ENCODE peak calls at places on chromosome 6, in five cellular contexts. H is PC-3, F is neural crest cell, K is left lung, J is astrocyte of the cerebellum. B is an unnamed sample.

GRCh38 chr6:5728726-5729434 is 277.8 kb downstream of the NRN1 start:
- DNase-seq in H (peak), F (no peak), K (peak), J (no peak), B (no peak)

GRCh38 chr6:2938632-2939083 is 32.7 kb downstream of the SERPINB6 start:
- DNase-seq in H (peak), F (no peak), K (no peak), J (no peak), B (no peak)

GRCh38 chr6:147508073-147508870 is at the start of gene SAMD5:
- DNase-seq in H (peak), F (peak), K (peak), J (no peak), B (peak)

GRCh38 chr6:108359901-108360882 is 65.3 kb downstream of the AFG1L start:
- DNase-seq in H (no peak), F (no peak), K (no peak), J (no peak), B (no peak)

GRCh38 chr6:158803733-158804143 is 15.4 kb downstream of the EZR start:
- DNase-seq in H (peak), F (no peak), K (no peak), J (no peak), B (peak)

GRCh38 chr6:155850408-155850841 is 394.8 kb upstream of the NOX3 start:
- DNase-seq in H (peak), F (no peak), K (no peak), J (no peak), B (no peak)

GRCh38 chr6:139030539-139030938 is 2.0 kb downstream of the ABRACL start:
- DNase-seq in H (no peak), F (no peak), K (no peak), J (no peak), B (peak)

GRCh38 chr6:137848672-137849071 is 18.4 kb upstream of the TNFAIP3 start:
- DNase-seq in H (no peak), F (no peak), K (no peak), J (no peak), B (no peak)

GRCh38 chr6:127924440-127924839 is 23.6 kb upstream of the THEMIS start:
- DNase-seq in H (no peak), F (no peak), K (no peak), J (peak), B (no peak)

GRCh38 chr6:31899882-31900722 is 1.8 kb downstream of the ZBTB12 start:
- DNase-seq in H (no peak), F (no peak), K (no peak), J (no peak), B (peak)

GRCh38 chr6:87407531-87407895 is 259 bp upstream of the CFAP206 start:
- DNase-seq in H (peak), F (no peak), K (no peak), J (no peak), B (no peak)

GRCh38 chr6:134636221-134636830 is 313.6 kb downstream of the ALDH8A1 start:
- DNase-seq in H (no peak), F (no peak), K (no peak), J (no peak), B (peak)

GRCh38 chr6:47663462-47664216 is 34.7 kb upstream of the ADGRF4 start:
- DNase-seq in H (peak), F (no peak), K (no peak), J (no peak), B (no peak)

GRCh38 chr6:129679250-129679649 is 30.7 kb downstream of the ARHGAP18 start:
- DNase-seq in H (peak), F (no peak), K (no peak), J (no peak), B (no peak)

GRCh38 chr6:7413151-7413823 is 23.7 kb downstream of the RIOK1 start:
- DNase-seq in H (no peak), F (no peak), K (no peak), J (no peak), B (no peak)

GRCh38 chr6:78300885-78301284 is 566.5 kb upstream of the IRAK1BP1 start:
- DNase-seq in H (peak), F (no peak), K (no peak), J (no peak), B (no peak)

GRCh38 chr6:157269261-157269794 is 54.0 kb downstream of the TMEM242 start:
- DNase-seq in H (no peak), F (no peak), K (peak), J (peak), B (no peak)

GRCh38 chr6:168641455-168641854 is 200.5 kb downstream of the SMOC2 start:
- DNase-seq in H (no peak), F (no peak), K (no peak), J (no peak), B (no peak)

GRCh38 chr6:133681880-133682279 is 207.0 kb upstream of the TCF21 start:
- DNase-seq in H (no peak), F (no peak), K (no peak), J (no peak), B (no peak)

GRCh38 chr6:99019341-99019740 is 71.6 kb upstream of the FBXL4 start:
- DNase-seq in H (peak), F (no peak), K (no peak), J (no peak), B (no peak)

GRCh38 chr6:84768442-84769174 is 4.2 kb upstream of the TBX18 start:
- DNase-seq in H (no peak), F (peak), K (no peak), J (no peak), B (no peak)

GRCh38 chr6:133466666-133467065 is 225.5 kb downstream of the EYA4 start:
- DNase-seq in H (no peak), F (no peak), K (no peak), J (peak), B (no peak)

GRCh38 chr6:165184192-165184979 is 125.0 kb downstream of the C6orf118 start:
- DNase-seq in H (no peak), F (no peak), K (no peak), J (no peak), B (no peak)

GRCh38 chr6:157221049-157221816 is 102.1 kb downstream of the TMEM242 start:
- DNase-seq in H (peak), F (peak), K (peak), J (no peak), B (peak)

GRCh38 chr6:152993431-152993830 is 9.1 kb downstream of the MTRF1L start:
- DNase-seq in H (no peak), F (no peak), K (no peak), J (no peak), B (no peak)
- TF ChIP-seq CTCF in H (peak), F (peak), K (no peak), J (peak), B (no peak)

GRCh38 chr6:113122060-113122459 is 735.1 kb upstream of the MARCKS start:
- DNase-seq in H (peak), F (no peak), K (no peak), J (peak), B (no peak)
- TF ChIP-seq CTCF in H (peak), F (peak), K (no peak), J (peak), B (no peak)

GRCh38 chr6:16019462-16019861 is 109.4 kb upstream of the MYLIP start:
- DNase-seq in H (no peak), F (no peak), K (no peak), J (no peak), B (no peak)

GRCh38 chr6:16018626-16019025 is 110.3 kb upstream of the MYLIP start:
- DNase-seq in H (no peak), F (no peak), K (no peak), J (no peak), B (no peak)

DNA sequence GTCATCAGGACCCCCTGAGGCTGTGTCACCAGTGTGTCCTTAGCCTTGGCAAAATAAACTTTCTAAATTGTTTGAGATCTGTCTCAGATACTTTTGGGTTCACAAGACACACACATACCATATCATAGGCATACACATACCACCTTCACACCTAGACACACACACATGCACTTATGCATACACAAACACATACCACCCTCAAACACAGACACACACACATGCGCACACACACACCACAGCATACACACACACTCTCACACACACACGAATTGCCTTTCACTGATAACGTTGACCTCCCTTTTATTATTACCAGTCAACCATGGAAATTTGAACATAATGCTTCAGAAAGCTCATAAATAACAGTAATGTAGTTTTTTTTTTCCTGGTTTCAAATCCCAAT is 108.6 kb upstream of the MYLIP start:
- DNase-seq in H (no peak), F (no peak), K (no peak), J (no peak), B (no peak)
- TF ChIP-seq CTCF in H (no peak), F (no peak), K (no peak), J (no peak), B (no peak)

GRCh38 chr6:120282005-120282404 is 932.4 kb upstream of the MAN1A1 start:
- DNase-seq in H (no peak), F (no peak), K (no peak), J (no peak), B (no peak)

GRCh38 chr6:120274547-120274946 is 925.0 kb upstream of the MAN1A1 start:
- DNase-seq in H (no peak), F (no peak), K (no peak), J (no peak), B (no peak)

GRCh38 chr6:120279706-120280105 is 930.1 kb upstream of the MAN1A1 start:
- DNase-seq in H (no peak), F (no peak), K (no peak), J (no peak), B (no peak)
- TF ChIP-seq CTCF in H (no peak), F (no peak), K (no peak), J (no peak), B (no peak)

DNA sequence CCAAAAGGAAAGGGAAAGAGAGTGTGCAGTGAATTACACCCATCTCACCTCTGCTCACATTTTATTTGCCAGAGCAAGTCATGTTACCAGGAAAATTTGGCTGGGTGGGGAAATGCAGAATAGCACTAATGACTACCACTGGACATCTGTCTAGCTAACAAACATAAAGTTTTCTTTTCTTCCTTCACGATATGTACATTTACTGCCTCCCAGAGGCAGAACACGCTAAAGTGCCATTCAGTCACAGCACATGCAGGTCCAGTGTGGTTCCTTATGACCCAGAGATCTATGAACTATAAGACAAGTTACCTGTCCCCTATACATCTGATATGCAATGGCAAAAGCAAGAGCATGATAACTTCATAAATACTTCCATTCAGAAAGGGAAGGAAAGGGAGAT is 194.1 kb downstream of the OGFRL1 start:
- DNase-seq in H (peak), F (no peak), K (no peak), J (no peak), B (no peak)
- TF ChIP-seq CTCF in H (peak), F (no peak), K (no peak), J (peak), B (no peak)

DNA sequence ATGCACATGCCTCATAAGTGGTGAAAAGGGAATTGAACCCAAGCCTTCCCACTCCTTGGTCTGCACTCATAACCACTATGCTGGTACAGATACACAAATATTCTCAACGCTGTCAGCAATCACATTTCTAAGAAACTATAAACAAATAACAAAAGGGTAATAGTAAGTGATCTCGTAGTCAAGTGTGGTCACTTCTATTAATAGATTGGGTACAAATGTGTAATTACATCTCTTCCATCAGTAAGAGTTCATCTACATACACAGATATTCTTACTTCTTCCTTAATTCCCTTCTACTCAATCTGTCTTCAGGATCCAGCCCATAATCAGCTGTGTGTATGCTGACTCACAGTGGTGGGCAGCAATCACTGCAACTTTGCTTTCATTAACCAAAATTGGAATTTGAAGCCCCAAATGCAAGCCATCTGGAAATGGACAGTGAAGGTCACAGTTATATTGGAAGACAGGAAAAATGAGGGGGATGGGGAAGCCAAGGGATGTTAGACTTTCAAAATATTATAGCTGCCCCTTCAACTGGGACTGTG is 6.7 kb downstream of the PRSS35 start:
- DNase-seq in H (peak), F (no peak), K (no peak), J (no peak), B (no peak)
- TF ChIP-seq CTCF in H (peak), F (peak), K (no peak), J (peak), B (no peak)

GRCh38 chr6:56370127-56370540 is 122.8 kb upstream of the COL21A1 start:
- DNase-seq in H (peak), F (no peak), K (no peak), J (no peak), B (no peak)
- TF ChIP-seq CTCF in H (peak), F (peak), K (peak), J (peak), B (no peak)

DNA sequence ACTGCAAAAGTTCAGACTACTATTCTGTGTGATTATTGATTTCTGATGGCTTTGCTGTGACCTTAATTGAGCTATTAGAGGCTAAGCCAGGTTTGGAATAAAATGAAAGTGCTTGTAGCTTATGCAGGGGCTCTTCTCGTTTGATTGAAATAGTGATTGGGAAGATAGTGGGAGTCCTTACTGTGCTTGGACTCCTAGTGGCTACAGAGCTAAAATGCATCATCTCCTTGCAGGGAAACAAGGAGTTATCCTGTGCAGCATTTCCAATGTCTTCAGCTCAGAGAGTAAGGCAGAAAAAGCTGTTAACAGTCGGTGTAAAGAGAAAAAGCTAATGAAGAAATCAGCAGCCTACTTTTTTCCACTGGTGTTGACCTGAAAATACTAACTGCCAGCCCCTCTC is 173.5 kb downstream of the SLC35F1 start:
- DNase-seq in H (peak), F (no peak), K (no peak), J (no peak), B (no peak)
- TF ChIP-seq CTCF in H (peak), F (peak), K (no peak), J (peak), B (no peak)

DNA sequence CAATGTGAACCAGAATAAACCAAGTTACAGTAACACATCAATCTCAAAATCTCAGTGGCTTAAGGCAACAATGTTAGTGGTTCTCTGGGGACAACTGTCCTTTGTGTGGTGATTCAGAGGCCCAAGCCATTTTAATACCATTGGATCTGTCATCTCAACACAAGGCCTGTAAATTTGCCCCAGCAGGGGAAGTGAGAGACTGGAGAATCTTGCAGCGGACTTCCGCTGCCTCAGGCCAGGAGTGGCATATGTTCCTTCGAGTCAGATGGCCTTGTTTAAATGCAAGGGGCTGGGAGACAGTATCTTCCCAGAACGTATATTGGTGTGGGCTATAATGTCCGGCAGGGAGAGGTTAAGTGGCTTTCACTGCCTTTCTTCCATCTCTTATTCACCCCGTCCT is 126.0 kb downstream of the CD83 start:
- DNase-seq in H (no peak), F (no peak), K (no peak), J (no peak), B (no peak)
- TF ChIP-seq CTCF in H (no peak), F (no peak), K (no peak), J (no peak), B (no peak)

DNA sequence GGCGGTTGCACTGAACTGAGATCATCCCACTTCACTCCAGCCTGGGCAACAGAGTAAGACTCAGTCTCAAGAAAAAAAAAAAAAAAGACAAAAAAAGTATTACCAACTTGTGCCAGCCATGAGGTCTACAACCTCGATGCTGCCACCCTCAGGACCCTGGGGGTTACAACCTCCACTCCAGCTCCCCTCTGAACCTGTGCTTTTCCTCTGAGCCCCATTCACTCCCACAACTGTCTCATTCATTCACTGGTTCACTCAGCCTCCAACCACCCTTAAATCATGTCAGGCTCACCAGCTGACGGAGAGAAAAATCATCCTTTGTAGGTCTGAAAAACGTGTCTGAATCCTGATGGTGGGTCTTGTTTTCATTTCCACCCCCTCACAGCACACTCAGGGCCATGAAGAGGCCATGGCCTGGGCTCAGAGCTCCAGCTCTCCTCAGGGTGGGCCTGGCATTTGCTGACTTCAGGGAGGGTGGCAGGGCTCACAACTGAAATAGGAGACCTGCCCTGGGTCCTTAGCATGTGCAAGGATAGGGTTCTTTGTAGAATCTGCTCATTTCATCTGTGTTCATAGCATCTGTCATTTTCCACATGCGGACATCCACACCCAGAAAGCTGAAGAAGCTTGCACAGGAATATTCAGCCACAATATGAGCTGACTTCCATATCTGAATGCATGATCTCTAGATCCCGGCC is 1.9 kb upstream of the ULBP1 start:
- DNase-seq in H (peak), F (no peak), K (no peak), J (no peak), B (peak)
- TF ChIP-seq CTCF in H (peak), F (peak), K (no peak), J (peak), B (peak)

B was measured in activated CD8-positive, alpha-beta T cell treated with anti-CD3 and anti-CD28 coated beads for 36 hours.